ENCODE peak calls at places on chromosomes 12 and 14, in four cellular contexts. One of them, this sample, is unnamed.

GRCh38 chr14:103109789-103110415 is 13.4 kb upstream of the TNFAIP2 start:
- DNase-seq in epithelial cell of esophagus: no peak
- DNase-seq in activated T-helper 1 cell treated with Interleukin-2 at 50 U/mL for 16 hours: no peak
- DNase-seq in stimulated activated CD8-positive, alpha-beta memory T cell treated with anti-CD3 and anti-CD28 coated beads, Interleukin-15, amount 100 ng/mL, for 24 hours: no peak
- DNase-seq in this sample: peak

GRCh38 chr14:23538049-23538718 is 13.4 kb downstream of the ZFHX2 start:
- DNase-seq in epithelial cell of esophagus: no peak
- DNase-seq in activated T-helper 1 cell treated with Interleukin-2 at 50 U/mL for 16 hours: no peak
- DNase-seq in stimulated activated CD8-positive, alpha-beta memory T cell treated with anti-CD3 and anti-CD28 coated beads, Interleukin-15, amount 100 ng/mL, for 24 hours: no peak
- DNase-seq in this sample: no peak

GRCh38 chr14:64695071-64695470 is 9.2 kb upstream of the PLEKHG3 start:
- DNase-seq in epithelial cell of esophagus: no peak
- DNase-seq in activated T-helper 1 cell treated with Interleukin-2 at 50 U/mL for 16 hours: no peak
- DNase-seq in stimulated activated CD8-positive, alpha-beta memory T cell treated with anti-CD3 and anti-CD28 coated beads, Interleukin-15, amount 100 ng/mL, for 24 hours: no peak
- DNase-seq in this sample: no peak

GRCh38 chr12:225012-225411 is 11.1 kb upstream of the SLC6A12 start:
- DNase-seq in epithelial cell of esophagus: no peak
- DNase-seq in activated T-helper 1 cell treated with Interleukin-2 at 50 U/mL for 16 hours: no peak
- DNase-seq in stimulated activated CD8-positive, alpha-beta memory T cell treated with anti-CD3 and anti-CD28 coated beads, Interleukin-15, amount 100 ng/mL, for 24 hours: no peak
- DNase-seq in this sample: no peak

GRCh38 chr12:106892075-106892474 is 63.6 kb upstream of the TMEM263 start:
- DNase-seq in epithelial cell of esophagus: peak
- DNase-seq in activated T-helper 1 cell treated with Interleukin-2 at 50 U/mL for 16 hours: no peak
- DNase-seq in stimulated activated CD8-positive, alpha-beta memory T cell treated with anti-CD3 and anti-CD28 coated beads, Interleukin-15, amount 100 ng/mL, for 24 hours: no peak
- DNase-seq in this sample: no peak

GRCh38 chr14:104291123-104292000 is 153.0 kb downstream of the KIF26A start:
- DNase-seq in epithelial cell of esophagus: no peak
- DNase-seq in activated T-helper 1 cell treated with Interleukin-2 at 50 U/mL for 16 hours: no peak
- DNase-seq in stimulated activated CD8-positive, alpha-beta memory T cell treated with anti-CD3 and anti-CD28 coated beads, Interleukin-15, amount 100 ng/mL, for 24 hours: no peak
- DNase-seq in this sample: no peak

GRCh38 chr14:99467338-99468075 is 13.2 kb downstream of the SETD3 start:
- DNase-seq in epithelial cell of esophagus: no peak
- DNase-seq in activated T-helper 1 cell treated with Interleukin-2 at 50 U/mL for 16 hours: no peak
- DNase-seq in stimulated activated CD8-positive, alpha-beta memory T cell treated with anti-CD3 and anti-CD28 coated beads, Interleukin-15, amount 100 ng/mL, for 24 hours: no peak
- DNase-seq in this sample: no peak

GRCh38 chr12:96486751-96487150 is 2.6 kb upstream of the CFAP54 start:
- DNase-seq in epithelial cell of esophagus: no peak
- DNase-seq in activated T-helper 1 cell treated with Interleukin-2 at 50 U/mL for 16 hours: no peak
- DNase-seq in stimulated activated CD8-positive, alpha-beta memory T cell treated with anti-CD3 and anti-CD28 coated beads, Interleukin-15, amount 100 ng/mL, for 24 hours: no peak
- DNase-seq in this sample: no peak

GRCh38 chr12:57504033-57504432 is 16.2 kb downstream of the MARS1 start:
- DNase-seq in epithelial cell of esophagus: no peak
- DNase-seq in activated T-helper 1 cell treated with Interleukin-2 at 50 U/mL for 16 hours: no peak
- DNase-seq in stimulated activated CD8-positive, alpha-beta memory T cell treated with anti-CD3 and anti-CD28 coated beads, Interleukin-15, amount 100 ng/mL, for 24 hours: no peak
- DNase-seq in this sample: no peak

GRCh38 chr12:40620564-40621019 is 71.6 kb upstream of the CNTN1 start:
- DNase-seq in epithelial cell of esophagus: no peak
- DNase-seq in activated T-helper 1 cell treated with Interleukin-2 at 50 U/mL for 16 hours: no peak
- DNase-seq in stimulated activated CD8-positive, alpha-beta memory T cell treated with anti-CD3 and anti-CD28 coated beads, Interleukin-15, amount 100 ng/mL, for 24 hours: no peak
- DNase-seq in this sample: no peak

GRCh38 chr14:23483216-23483854 is 13.8 kb downstream of the NGDN start:
- DNase-seq in epithelial cell of esophagus: peak
- DNase-seq in activated T-helper 1 cell treated with Interleukin-2 at 50 U/mL for 16 hours: no peak
- DNase-seq in stimulated activated CD8-positive, alpha-beta memory T cell treated with anti-CD3 and anti-CD28 coated beads, Interleukin-15, amount 100 ng/mL, for 24 hours: no peak
- DNase-seq in this sample: no peak

GRCh38 chr14:56004323-56004722 is 113.9 kb upstream of the PELI2 start:
- DNase-seq in epithelial cell of esophagus: no peak
- DNase-seq in activated T-helper 1 cell treated with Interleukin-2 at 50 U/mL for 16 hours: no peak
- DNase-seq in stimulated activated CD8-positive, alpha-beta memory T cell treated with anti-CD3 and anti-CD28 coated beads, Interleukin-15, amount 100 ng/mL, for 24 hours: no peak
- DNase-seq in this sample: no peak

GRCh38 chr12:113862570-113863454 is 103.3 kb downstream of the RBM19 start:
- DNase-seq in epithelial cell of esophagus: peak
- DNase-seq in activated T-helper 1 cell treated with Interleukin-2 at 50 U/mL for 16 hours: no peak
- DNase-seq in stimulated activated CD8-positive, alpha-beta memory T cell treated with anti-CD3 and anti-CD28 coated beads, Interleukin-15, amount 100 ng/mL, for 24 hours: no peak
- DNase-seq in this sample: peak

GRCh38 chr12:94676011-94676709 is 25.8 kb upstream of the TMCC3 start:
- DNase-seq in epithelial cell of esophagus: no peak
- DNase-seq in activated T-helper 1 cell treated with Interleukin-2 at 50 U/mL for 16 hours: no peak
- DNase-seq in stimulated activated CD8-positive, alpha-beta memory T cell treated with anti-CD3 and anti-CD28 coated beads, Interleukin-15, amount 100 ng/mL, for 24 hours: no peak
- DNase-seq in this sample: no peak

GRCh38 chr14:100332797-100333196 is 9.7 kb downstream of the SLC25A47 start:
- DNase-seq in epithelial cell of esophagus: no peak
- DNase-seq in activated T-helper 1 cell treated with Interleukin-2 at 50 U/mL for 16 hours: no peak
- DNase-seq in stimulated activated CD8-positive, alpha-beta memory T cell treated with anti-CD3 and anti-CD28 coated beads, Interleukin-15, amount 100 ng/mL, for 24 hours: no peak
- DNase-seq in this sample: no peak

GRCh38 chr14:90758959-90759358 is 57.3 kb downstream of the TTC7B start:
- DNase-seq in epithelial cell of esophagus: no peak
- DNase-seq in activated T-helper 1 cell treated with Interleukin-2 at 50 U/mL for 16 hours: no peak
- DNase-seq in stimulated activated CD8-positive, alpha-beta memory T cell treated with anti-CD3 and anti-CD28 coated beads, Interleukin-15, amount 100 ng/mL, for 24 hours: no peak
- DNase-seq in this sample: no peak

GRCh38 chr12:119444462-119445044 is 110.0 kb downstream of the CCDC60 start:
- DNase-seq in epithelial cell of esophagus: peak
- DNase-seq in activated T-helper 1 cell treated with Interleukin-2 at 50 U/mL for 16 hours: no peak
- DNase-seq in stimulated activated CD8-positive, alpha-beta memory T cell treated with anti-CD3 and anti-CD28 coated beads, Interleukin-15, amount 100 ng/mL, for 24 hours: no peak
- DNase-seq in this sample: peak

GRCh38 chr12:113259499-113259953 is 38.3 kb downstream of the TPCN1 start:
- DNase-seq in epithelial cell of esophagus: no peak
- DNase-seq in activated T-helper 1 cell treated with Interleukin-2 at 50 U/mL for 16 hours: no peak
- DNase-seq in stimulated activated CD8-positive, alpha-beta memory T cell treated with anti-CD3 and anti-CD28 coated beads, Interleukin-15, amount 100 ng/mL, for 24 hours: no peak
- DNase-seq in this sample: peak

GRCh38 chr12:68815232-68815927 is 7.4 kb downstream of the MDM2 start:
- DNase-seq in epithelial cell of esophagus: no peak
- DNase-seq in activated T-helper 1 cell treated with Interleukin-2 at 50 U/mL for 16 hours: no peak
- DNase-seq in stimulated activated CD8-positive, alpha-beta memory T cell treated with anti-CD3 and anti-CD28 coated beads, Interleukin-15, amount 100 ng/mL, for 24 hours: no peak
- DNase-seq in this sample: no peak

GRCh38 chr14:51652168-51653095 is 722 bp downstream of the FRMD6 start:
- DNase-seq in epithelial cell of esophagus: no peak
- DNase-seq in activated T-helper 1 cell treated with Interleukin-2 at 50 U/mL for 16 hours: peak
- DNase-seq in stimulated activated CD8-positive, alpha-beta memory T cell treated with anti-CD3 and anti-CD28 coated beads, Interleukin-15, amount 100 ng/mL, for 24 hours: peak
- DNase-seq in this sample: no peak

GRCh38 chr12:90275088-90275487 is 566.5 kb upstream of the ATP2B1 start:
- DNase-seq in epithelial cell of esophagus: peak
- DNase-seq in activated T-helper 1 cell treated with Interleukin-2 at 50 U/mL for 16 hours: no peak
- DNase-seq in stimulated activated CD8-positive, alpha-beta memory T cell treated with anti-CD3 and anti-CD28 coated beads, Interleukin-15, amount 100 ng/mL, for 24 hours: no peak
- DNase-seq in this sample: no peak